ENCODE peak calls at places on chromosomes 2 and 18, in six cellular contexts. K, Z, S, J, G and F are unnamed samples.
A peak's percentile ranks its signal among the peaks of the same experiment; 100 is the strongest.

GRCh38 chr2:205169453-205169852 is 512.8 kb upstream of the NRP2 start:
- DNase-seq in K (no peak), G (no peak), J (no peak), Z (no peak), S (no peak), F (no peak)

GRCh38 chr2:202545931-202546330 is 88.8 kb upstream of the FAM117B start:
- DNase-seq in K (no peak), S (no peak), G (no peak), Z (no peak), J (no peak), F (no peak)

GRCh38 chr18:49843131-49843530 is 29.8 kb upstream of the ACAA2 start:
- DNase-seq in K (no peak), G (no peak), Z (no peak), J (no peak), S (no peak), F (no peak)

GRCh38 chr2:240288087-240288521 is 147.4 kb upstream of the GPC1 start:
- DNase-seq in G (no peak), J (no peak), K (no peak), Z (no peak), S (no peak), F (no peak)

GRCh38 chr2:135528006-135528405 is 3.0 kb downstream of the ZRANB3 start:
- DNase-seq in S (no peak), J (no peak), K (no peak), G (no peak), Z (no peak), F (no peak)

GRCh38 chr2:228039752-228040534 is 141.5 kb downstream of the SPHKAP start:
- DNase-seq in Z (peak; percentile 36), G (peak; percentile 62), S (peak; percentile 58), J (peak; percentile 67), K (peak; percentile 51), F (peak; percentile 36)

GRCh38 chr2:177600917-177601316 is 208.3 kb downstream of the AGPS start:
- DNase-seq in G (no peak), K (no peak), J (no peak), S (no peak), Z (no peak), F (no peak)

GRCh38 chr2:32622570-32623310 is 5.1 kb upstream of the TTC27 start:
- DNase-seq in K (no peak), J (no peak), Z (no peak), S (no peak), G (peak; percentile 3), F (no peak)

GRCh38 chr2:164868563-164869419 is 27.2 kb upstream of the COBLL1 start:
- DNase-seq in G (peak; percentile 8), J (no peak), K (peak; percentile 25), S (no peak), Z (peak; percentile 53), F (no peak)

GRCh38 chr2:65326276-65326675 is 98.6 kb downstream of the ACTR2 start:
- DNase-seq in Z (no peak), K (no peak), J (peak; percentile 17), G (no peak), S (no peak), F (no peak)

GRCh38 chr2:28583899-28584553 is 88.2 kb downstream of the PLB1 start:
- DNase-seq in S (no peak), G (peak; percentile 98), Z (no peak), J (no peak), K (peak; percentile 97), F (no peak)

GRCh38 chr2:101958071-101958470 is 33.7 kb upstream of the IL1R2 start:
- DNase-seq in J (no peak), K (peak; percentile 28), Z (no peak), S (no peak), G (peak; percentile 88), F (no peak)

GRCh38 chr2:37855283-37856041 is 69.6 kb upstream of the RMDN2 start:
- DNase-seq in Z (no peak), K (no peak), J (no peak), G (peak; percentile 39), S (no peak), F (no peak)

GRCh38 chr18:45836242-45837215 is 11.1 kb downstream of the SIGLEC15 start:
- DNase-seq in Z (no peak), S (peak; percentile 33), G (no peak), J (no peak), K (no peak), F (no peak)

GRCh38 chr2:181656450-181657261 is at the start of gene CERKL:
- DNase-seq in G (peak; percentile 36), Z (peak; percentile 80), K (peak; percentile 76), J (peak; percentile 89), S (peak; percentile 82), F (no peak)

GRCh38 chr2:210440206-210440605 is 36.4 kb downstream of the LANCL1 start:
- DNase-seq in K (no peak), J (no peak), G (no peak), S (no peak), Z (no peak), F (no peak)

GRCh38 chr2:80256396-80257167 is 48.0 kb downstream of the LRRTM1 start:
- DNase-seq in J (peak; percentile 76), S (peak; percentile 55), G (peak; percentile 56), Z (no peak), K (peak; percentile 27), F (no peak)

GRCh38 chr2:112010751-112011150 is 44.3 kb upstream of the TMEM87B start:
- DNase-seq in G (no peak), S (no peak), Z (no peak), J (no peak), K (peak; percentile 45), F (no peak)

GRCh38 chr2:178860551-178860950 is 53.3 kb upstream of the TTN start:
- DNase-seq in J (no peak), Z (no peak), K (no peak), G (no peak), S (no peak), F (no peak)

GRCh38 chr2:226800941-226801784 is 1.5 kb upstream of the IRS1 start:
- DNase-seq in K (peak; percentile 86), J (peak; percentile 91), S (peak; percentile 91), Z (peak; percentile 89), G (peak; percentile 73), F (peak; percentile 92)

GRCh38 chr18:68152770-68153169 is 562.1 kb downstream of the TMX3 start:
- DNase-seq in Z (no peak), G (no peak), J (peak; percentile 66), S (peak; percentile 17), K (no peak), F (no peak)

GRCh38 chr2:134776836-134777235 is 58.0 kb upstream of the TMEM163 start:
- DNase-seq in G (no peak), K (no peak), S (peak; percentile 23), J (no peak), Z (no peak), F (no peak)

GRCh38 chr2:44951714-44952113 is 10.2 kb downstream of the SIX3 start:
- DNase-seq in Z (no peak), G (peak; percentile 36), K (no peak), J (no peak), S (peak; percentile 44), F (no peak)

GRCh38 chr2:186570587-186570986 is 19.3 kb upstream of the ITGAV start:
- DNase-seq in K (peak; percentile 55), Z (no peak), S (peak; percentile 4), G (peak; percentile 64), J (peak; percentile 23), F (no peak)

GRCh38 chr2:44453289-44453688 is 91.5 kb downstream of the CAMKMT start:
- DNase-seq in J (no peak), K (no peak), S (no peak), G (no peak), Z (no peak), F (no peak)

DNA sequence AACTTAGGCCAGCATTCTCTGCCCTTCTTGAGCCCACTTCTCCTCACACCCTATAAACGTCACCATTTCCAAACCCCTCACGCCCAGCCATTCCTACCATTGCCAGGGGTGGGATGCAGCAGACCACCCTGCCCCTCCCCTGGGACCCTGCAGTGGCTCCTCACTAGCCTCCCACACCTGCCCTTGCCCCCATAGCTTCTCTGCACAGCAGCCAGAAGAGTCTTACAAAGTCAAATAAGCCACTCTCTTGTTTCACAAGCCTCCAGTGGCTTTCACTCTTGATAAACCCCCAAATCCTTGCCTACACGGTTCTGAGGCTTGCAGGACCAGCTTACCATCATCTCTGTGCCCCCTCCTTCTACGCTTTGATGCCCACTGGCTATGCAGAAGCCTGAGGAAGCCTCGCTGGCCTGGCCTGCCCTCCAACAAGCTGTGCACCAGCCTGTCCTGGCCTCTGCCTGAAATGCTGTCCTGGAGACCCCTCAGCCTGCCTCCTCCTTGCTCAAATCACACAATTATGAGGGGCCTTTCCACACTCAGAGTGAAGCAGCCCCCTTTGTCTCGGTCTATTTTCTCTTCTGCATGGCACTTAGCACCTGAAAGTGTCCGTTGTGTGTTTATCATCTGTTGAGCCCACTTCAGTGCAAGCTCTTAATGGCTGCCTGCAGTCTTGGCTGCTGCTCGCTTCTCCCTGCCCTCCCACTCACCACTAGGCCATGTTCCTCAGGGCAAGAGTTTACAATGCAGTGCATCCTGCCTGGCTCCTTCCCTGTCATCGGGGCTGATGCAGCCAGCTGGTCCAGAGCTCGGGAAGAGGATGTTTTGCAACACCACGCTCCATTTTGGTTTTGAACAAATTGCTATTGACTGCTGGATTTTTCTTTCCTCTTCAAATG is 82.6 kb upstream of the RGPD5 start:
- DNase-seq in K (no peak), Z (no peak), J (no peak), G (no peak), S (no peak), F (no peak)
- TF ChIP-seq EZH2phosphoT487 in K (no peak), Z (no peak), J (no peak), G (no peak), S (no peak), F (no peak)

GRCh38 chr2:128300151-128300550 is 18.5 kb downstream of the HS6ST1 start:
- DNase-seq in S (no peak), Z (no peak), K (no peak), G (no peak), J (no peak), F (no peak)

GRCh38 chr2:128301501-128301966 is 17.1 kb downstream of the HS6ST1 start:
- DNase-seq in J (no peak), K (no peak), S (no peak), G (peak; percentile 99), Z (no peak), F (no peak)

GRCh38 chr2:128299628-128300027 is 19.0 kb downstream of the HS6ST1 start:
- DNase-seq in K (no peak), S (no peak), Z (no peak), G (no peak), J (no peak), F (no peak)

GRCh38 chr2:128301021-128301420 is 17.6 kb downstream of the HS6ST1 start:
- DNase-seq in Z (no peak), G (no peak), S (no peak), J (no peak), K (no peak), F (no peak)

GRCh38 chr2:128300621-128301020 is 18.0 kb downstream of the HS6ST1 start:
- DNase-seq in S (no peak), K (no peak), G (no peak), Z (no peak), J (no peak), F (no peak)
- H4K20me1 ChIP-seq in S (peaks cover 100% of the 10 kb centered on the region), K (no peaks in the 10 kb centered on the region), G (no peaks in the 10 kb centered on the region), Z (peaks cover 14% of the 10 kb centered on the region), J (peaks cover 49% of the 10 kb centered on the region), F (peaks cover 12% of the 10 kb centered on the region)

GRCh38 chr2:40554665-40555294 is 102.9 kb upstream of the SLC8A1 start:
- DNase-seq in K (peak; percentile 81), S (peak; percentile 70), Z (peak; percentile 58), G (peak; percentile 37), J (peak; percentile 79), F (peak; percentile 72)
- TF ChIP-seq EZH2phosphoT487 in K (no peak), S (no peak), Z (no peak), G (no peak), J (no peak), F (no peak)

DNA sequence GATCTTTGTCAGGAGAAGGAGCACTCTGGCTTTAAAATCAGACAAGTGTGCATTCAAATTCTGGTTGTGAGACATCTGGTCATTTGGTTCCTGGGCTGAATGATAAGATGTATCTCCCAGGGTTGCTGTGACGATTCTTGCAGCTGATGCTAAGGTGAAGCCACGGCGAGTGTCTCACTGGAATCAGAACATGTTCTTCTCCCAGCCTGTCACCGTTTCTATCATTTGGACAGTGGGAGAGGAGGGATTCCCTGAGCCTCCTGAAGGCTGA is 68.3 kb downstream of the NCK2 start:
- DNase-seq in S (no peak), K (no peak), G (no peak), Z (no peak), J (no peak), F (no peak)
- H4K20me1 ChIP-seq in S (peaks cover 73% of the 10 kb centered on the region), K (no peaks in the 10 kb centered on the region), G (peaks cover 6% of the 10 kb centered on the region), Z (peaks cover 3% of the 10 kb centered on the region), J (peaks cover 27% of the 10 kb centered on the region), F (no peaks in the 10 kb centered on the region)